ENCODE peak calls at places on chromosomes 13 and 19, in ten cellular contexts. C is T-cell; X is choroid plexus epithelial cell; E is stimulated activated CD4-positive, alpha-beta T cell treated with anti-CD3 and anti-CD28 coated beads, Interleukin-4, amount 100 ng/mL, for 4 hours; V is upper lobe of right lung; F is activated CD8-positive, alpha-beta memory T cell treated with anti-CD3 and anti-CD28 coated beads, Interleukin-2, amount 10 ng/mL, durations not matched to agents 7 days and 5 days; O is neuronal stem cell; I is activated T-cell treated with anti-CD3 and anti-CD28 coated beads for 1 hour; A is HFF-Myc; N is CD8-positive, alpha-beta T cell. S is an unnamed sample.

GRCh38 chr13:112098699-112099098 is 31.8 kb downstream of the SOX1 start:
- DNase-seq in V (no peak), I (no peak), A (no peak), O (no peak), E (no peak), F (no peak), C (no peak), X (no peak), N (no peak), S (no peak)

GRCh38 chr19:17294051-17294891 is 9.0 kb downstream of the ABHD8 start:
- DNase-seq in N (peak; percentile 48), F (peak; percentile 61), V (peak; percentile 77), X (no peak), A (no peak), E (peak; percentile 44), O (no peak), C (peak; percentile 54), I (peak; percentile 35), S (no peak)

GRCh38 chr19:41223431-41224234 is 4.6 kb downstream of the AXL start:
- DNase-seq in N (no peak), E (no peak), F (no peak), I (no peak), A (peak; percentile 83), O (peak; percentile 80), X (peak; percentile 73), V (no peak), C (no peak), S (no peak)

GRCh38 chr13:46165485-46166220 is 16.3 kb downstream of the LCP1 start:
- DNase-seq in E (no peak), X (peak; percentile 49), V (no peak), C (no peak), F (peak; percentile 72), N (no peak), O (no peak), A (no peak), I (no peak), S (no peak)

GRCh38 chr19:18807861-18808331 is 16.8 kb upstream of the COMP start:
- DNase-seq in F (no peak), X (no peak), I (no peak), V (no peak), A (no peak), N (no peak), C (no peak), E (no peak), O (no peak), S (no peak)

GRCh38 chr19:52742516-52742915 is 7.7 kb upstream of the ZNF611 start:
- DNase-seq in E (no peak), O (no peak), V (no peak), I (no peak), A (no peak), C (no peak), X (no peak), N (no peak), F (no peak), S (peak; percentile 12)

GRCh38 chr19:13138916-13139198 is 11.3 kb downstream of the STX10 start:
- DNase-seq in V (no peak), N (no peak), I (no peak), O (no peak), C (no peak), X (no peak), F (no peak), A (no peak), E (no peak), S (no peak)

GRCh38 chr19:5806905-5807304 is 2.0 kb downstream of the NRTN start:
- DNase-seq in X (no peak), E (no peak), I (no peak), F (no peak), V (no peak), A (no peak), O (no peak), C (no peak), N (no peak), S (no peak)

GRCh38 chr19:48819366-48819816 is 8.6 kb upstream of the BCAT2 start:
- DNase-seq in N (no peak), A (peak; percentile 90), I (no peak), X (peak; percentile 81), V (peak; percentile 93), F (no peak), O (no peak), C (no peak), E (no peak), S (no peak)

GRCh38 chr13:94305033-94305432 is 174.4 kb downstream of the DCT start:
- DNase-seq in E (no peak), F (no peak), N (no peak), A (no peak), I (no peak), O (no peak), C (no peak), V (no peak), X (no peak), S (no peak)

GRCh38 chr13:22569830-22570229 is 610.9 kb upstream of the SGCG start:
- DNase-seq in N (no peak), A (no peak), F (no peak), E (no peak), V (no peak), I (no peak), X (no peak), C (no peak), O (no peak), S (no peak)

GRCh38 chr13:30983431-30983830 is 51.0 kb downstream of the TEX26 start:
- DNase-seq in C (no peak), A (no peak), I (no peak), F (no peak), X (no peak), O (no peak), E (no peak), V (no peak), N (no peak), S (no peak)

GRCh38 chr13:25286308-25286968 is 850 bp downstream of the MTMR6 start:
- DNase-seq in A (no peak), V (no peak), I (no peak), N (peak; percentile 40), C (peak; percentile 40), X (peak; percentile 58), F (peak; percentile 68), E (no peak), O (peak; percentile 5), S (peak; percentile 9)

GRCh38 chr19:55654833-55655647 is at the start of gene U2AF2:
- DNase-seq in F (peak; percentile 97), A (no peak), C (peak; percentile 98), X (peak; percentile 95), N (peak; percentile 97), E (peak; percentile 98), I (peak; percentile 97), V (peak; percentile 98), O (peak; percentile 94), S (peak; percentile 97)

GRCh38 chr13:31824705-31825512 is 85.6 kb downstream of the RXFP2 start:
- DNase-seq in F (no peak), N (no peak), A (no peak), I (no peak), X (peak; percentile 69), E (no peak), C (no peak), V (no peak), O (no peak), S (no peak)

GRCh38 chr19:15199652-15200574 is 882 bp downstream of the NOTCH3 start:
- DNase-seq in X (no peak), V (no peak), I (no peak), N (no peak), A (no peak), F (no peak), E (no peak), O (peak; percentile 83), C (no peak), S (no peak)

GRCh38 chr13:72221276-72221962 is 354.4 kb upstream of the DACH1 start:
- DNase-seq in A (no peak), E (no peak), I (no peak), F (no peak), N (no peak), O (no peak), X (peak; percentile 26), C (no peak), V (peak; percentile 64), S (no peak)

GRCh38 chr19:41776700-41777099 is 19.7 kb upstream of the CEACAM3 start:
- DNase-seq in X (no peak), V (no peak), C (no peak), A (no peak), I (no peak), F (no peak), N (no peak), O (no peak), E (no peak), S (no peak)

GRCh38 chr19:16722591-16722990 is 2.9 kb downstream of the NWD1 start:
- DNase-seq in F (no peak), O (no peak), N (no peak), A (no peak), I (no peak), X (no peak), C (no peak), E (no peak), V (no peak), S (no peak)

GRCh38 chr13:33639158-33639557 is 178.8 kb upstream of the RFC3 start:
- DNase-seq in N (no peak), V (no peak), O (no peak), E (no peak), A (no peak), X (peak; percentile 89), I (no peak), F (no peak), C (no peak), S (no peak)

GRCh38 chr13:21330126-21330861 is 128.8 kb downstream of the ZDHHC20 start:
- DNase-seq in E (no peak), C (no peak), V (no peak), N (no peak), F (peak; percentile 80), I (no peak), X (peak; percentile 34), A (no peak), O (no peak), S (no peak)

S was measured in activated gamma-delta T cell treated with Interleukin-2 at 50 U/mL for 16 hours.